ENCODE peak calls at places on chromosomes 3 and 15, in seven cellular contexts. N is B cell, E is lower leg skin, O is body of pancreas, T is IMR-90, U is GM10248, S is sigmoid colon. R is an unnamed sample.

GRCh38 chr3:180680097-180680430 is 775 bp upstream of the CCDC39 start:
- DNase-seq in N (no peak), E (no peak), O (peak; percentile 61), T (peak; percentile 18), U (peak; percentile 38), S (no peak), R (no peak)

GRCh38 chr3:45958333-45958791 is 15.1 kb downstream of the CXCR6 start:
- DNase-seq in N (no peak), E (peak; percentile 90), O (no peak), T (peak; percentile 81), U (no peak), S (no peak), R (no peak)

GRCh38 chr3:114527036-114527644 is 233.3 kb downstream of the TIGIT start:
- DNase-seq in N (no peak), E (no peak), O (no peak), T (peak; percentile 22), U (peak; percentile 9), S (no peak), R (no peak)

GRCh38 chr3:59364471-59364870 is 314.6 kb upstream of the CFAP20DC start:
- DNase-seq in N (no peak), E (no peak), O (no peak), T (peak; percentile 59), U (no peak), S (no peak), R (no peak)

GRCh38 chr3:138479355-138479964 is 45.0 kb downstream of the ESYT3 start:
- DNase-seq in N (no peak), E (no peak), O (peak; percentile 60), T (peak; percentile 46), U (peak; percentile 53), S (no peak), R (no peak)

GRCh38 chr15:34241376-34242350 is 16.8 kb downstream of the EMC4 start:
- DNase-seq in N (peak; percentile 46), E (no peak), O (peak; percentile 33), T (peak; percentile 51), U (peak; percentile 62), S (no peak), R (no peak)

GRCh38 chr3:115085197-115085865 is 61.8 kb downstream of the ZBTB20 start:
- DNase-seq in N (no peak), E (no peak), O (no peak), T (no peak), U (no peak), S (no peak), R (no peak)

GRCh38 chr3:194282436-194283122 is 68.5 kb downstream of the CPN2 start:
- DNase-seq in N (no peak), E (peak; percentile 83), O (no peak), T (no peak), U (no peak), S (peak; percentile 55), R (no peak)

GRCh38 chr3:114178770-114179368 is at the start of gene DRD3:
- DNase-seq in N (no peak), E (no peak), O (no peak), T (peak; percentile 44), U (no peak), S (no peak), R (no peak)

GRCh38 chr15:74964794-74965193 is 8.2 kb upstream of the RPP25 start:
- DNase-seq in N (no peak), E (no peak), O (peak; percentile 14), T (peak; percentile 51), U (no peak), S (no peak), R (no peak)

GRCh38 chr3:128416578-128417150 is 50.0 kb downstream of the DNAJB8 start:
- DNase-seq in N (no peak), E (no peak), O (no peak), T (peak; percentile 71), U (no peak), S (no peak), R (no peak)

GRCh38 chr3:38314112-38314766 is 32.1 kb downstream of the SLC22A14 start:
- DNase-seq in N (no peak), E (no peak), O (no peak), T (no peak), U (no peak), S (no peak), R (no peak)

DNA sequence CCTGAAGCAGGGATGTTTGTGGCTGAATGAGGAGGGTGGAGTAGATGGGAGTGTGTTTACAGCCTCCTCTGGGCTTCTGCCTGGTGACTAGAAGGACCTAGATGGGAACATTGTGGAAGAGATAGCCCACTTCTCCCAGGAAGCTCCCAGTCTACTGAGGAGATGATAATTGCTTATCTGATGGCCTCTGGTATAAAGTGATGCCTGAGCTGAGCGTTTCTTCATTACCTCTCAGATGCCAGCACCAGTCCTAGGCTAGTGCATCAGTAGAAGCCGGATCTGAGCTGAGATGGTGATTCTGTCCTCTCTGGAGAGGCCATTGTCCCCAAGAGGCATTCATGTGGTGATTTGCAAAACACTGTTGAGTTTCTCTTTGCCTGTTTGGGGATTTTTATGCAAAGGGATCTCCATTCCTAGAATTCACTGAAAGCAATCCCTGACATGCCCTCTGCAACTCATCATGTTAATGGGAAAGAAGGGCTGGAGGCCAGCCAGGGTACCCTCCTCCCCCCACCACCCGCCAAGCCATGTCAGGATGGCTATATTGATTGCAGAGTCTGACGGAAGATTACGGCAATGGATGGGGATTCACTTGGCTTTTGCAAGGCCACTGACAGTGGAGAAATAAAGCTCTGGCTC is 166.4 kb upstream of the ROPN1 start:
- DNase-seq in N (no peak), E (no peak), O (no peak), T (no peak), U (no peak), S (no peak), R (no peak)
- TF ChIP-seq CTCF in N (no peak), E (no peak), O (no peak), T (no peak), U (no peak), S (no peak), R (no peak)

GRCh38 chr3:190213726-190214125 is 93.0 kb upstream of the P3H2 start:
- DNase-seq in N (no peak), E (no peak), O (no peak), T (no peak), U (no peak), S (no peak), R (no peak)
- TF ChIP-seq CTCF in N (no peak), E (no peak), O (no peak), T (no peak), U (no peak), S (no peak), R (no peak)

GRCh38 chr3:32147935-32148334 is 41.5 kb downstream of the GPD1L start:
- DNase-seq in N (no peak), E (no peak), O (no peak), T (no peak), U (no peak), S (no peak), R (no peak)
- TF ChIP-seq CTCF in N (no peak), E (no peak), O (no peak), T (peak; percentile 6), U (no peak), S (no peak), R (no peak)

GRCh38 chr3:52121813-52122212 is 32.4 kb downstream of the POC1A start:
- DNase-seq in N (peak; percentile 52), E (no peak), O (no peak), T (no peak), U (no peak), S (peak; percentile 63), R (no peak)

GRCh38 chr3:52122491-52122890 is 31.7 kb downstream of the POC1A start:
- DNase-seq in N (no peak), E (no peak), O (no peak), T (no peak), U (no peak), S (peak; percentile 63), R (no peak)

GRCh38 chr3:52124126-52124525 is 30.1 kb downstream of the POC1A start:
- DNase-seq in N (no peak), E (no peak), O (no peak), T (no peak), U (no peak), S (peak; percentile 46), R (no peak)

GRCh38 chr3:52124766-52125165 is 29.5 kb downstream of the POC1A start:
- DNase-seq in N (no peak), E (no peak), O (no peak), T (no peak), U (no peak), S (peak; percentile 43), R (no peak)

GRCh38 chr3:52123106-52123708 is 31.0 kb downstream of the POC1A start:
- DNase-seq in N (peak; percentile 76), E (peak; percentile 95), O (peak; percentile 82), T (peak; percentile 65), U (peak; percentile 88), S (peak; percentile 84), R (peak; percentile 28)
- TF ChIP-seq CTCF in N (peak; percentile 84), E (no peak), O (peak; percentile 94), T (peak; percentile 94), U (peak; percentile 98), S (peak; percentile 92), R (peak; percentile 91)

GRCh38 chr3:15974647-15975046 is 176.9 kb upstream of the ANKRD28 start:
- DNase-seq in N (no peak), E (no peak), O (no peak), T (no peak), U (no peak), S (no peak), R (no peak)
- TF ChIP-seq CTCF in N (no peak), E (no peak), O (no peak), T (no peak), U (peak; percentile 11), S (no peak), R (no peak)

DNA sequence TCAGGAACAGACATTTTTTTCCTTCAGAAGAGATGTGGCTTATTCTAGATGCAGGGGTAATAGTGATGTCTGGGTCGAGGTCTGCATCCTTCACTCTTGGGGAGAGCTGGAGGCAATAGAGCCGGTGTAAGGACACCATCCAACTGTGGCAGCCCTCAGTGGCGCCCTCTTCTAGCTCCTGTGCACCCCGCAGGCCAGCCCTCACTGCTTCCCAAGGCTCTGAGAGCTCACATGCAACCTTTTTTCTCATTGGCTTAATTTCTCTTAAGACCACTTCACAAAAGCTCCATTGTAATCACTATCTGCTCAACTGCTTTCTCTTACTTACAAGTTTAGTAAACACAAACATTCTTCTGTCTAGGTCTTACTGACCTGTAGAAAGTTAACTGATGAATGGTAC is 3.9 kb upstream of the VPS8 start:
- DNase-seq in N (no peak), E (no peak), O (no peak), T (no peak), U (no peak), S (no peak), R (no peak)
- TF ChIP-seq CTCF in N (peak; percentile 13), E (no peak), O (no peak), T (peak; percentile 23), U (no peak), S (no peak), R (no peak)

DNA sequence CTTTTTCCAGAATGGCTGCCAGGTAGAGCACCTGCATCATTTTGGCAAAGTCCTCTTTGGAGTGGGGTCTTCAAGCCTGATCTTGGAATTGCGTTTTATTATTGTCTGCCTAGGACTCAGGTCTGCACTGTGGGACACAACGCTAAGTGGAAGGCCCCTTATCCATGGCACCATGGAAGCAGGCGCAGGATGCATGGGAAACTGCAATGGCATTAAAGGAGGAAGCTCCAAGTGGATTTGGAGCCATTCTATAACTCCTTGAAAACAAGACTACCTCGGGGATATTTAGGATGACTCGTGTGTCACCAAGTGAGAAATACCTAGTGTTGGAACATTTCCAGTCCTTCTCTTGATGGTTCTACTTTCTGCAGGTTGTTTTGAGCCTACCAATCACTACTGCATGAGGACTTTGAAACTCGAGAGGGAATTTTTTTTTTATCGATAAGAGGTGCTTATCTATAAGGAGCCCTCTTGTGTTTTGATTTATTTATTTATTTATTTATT is 126.6 kb upstream of the ZBED2 start:
- DNase-seq in N (no peak), E (no peak), O (no peak), T (no peak), U (no peak), S (no peak), R (no peak)
- TF ChIP-seq CTCF in N (no peak), E (no peak), O (no peak), T (no peak), U (no peak), S (no peak), R (no peak)